ENCODE peak calls at places on chromosomes 6 and 20, in eight cellular contexts. D is mammary epithelial cell; L is GM20000; K is activated CD8-positive, alpha-beta T cell treated with anti-CD3 and anti-CD28 coated beads for 36 hours; X is sigmoid colon; O is astrocyte of the spinal cord; W is heart left ventricle; I is HFFc6. C is an unnamed sample.

GRCh38 chr6:20038805-20039204 is 173.5 kb downstream of the MBOAT1 start:
- DNase-seq in O (no peak), I (no peak), L (no peak), D (peak), W (no peak), K (no peak), X (no peak), C (no peak)

GRCh38 chr6:134177753-134178229 is 125.4 kb upstream of the SLC2A12 start:
- DNase-seq in W (no peak), K (peak), X (no peak), L (no peak), O (no peak), D (peak), I (peak), C (no peak)

GRCh38 chr6:73722318-73723060 is 26.5 kb downstream of the CD109 start:
- DNase-seq in O (peak), I (peak), D (peak), K (peak), L (peak), W (no peak), X (no peak), C (no peak)

GRCh38 chr20:23103284-23104018 is 17.3 kb upstream of the CD93 start:
- DNase-seq in O (peak), D (no peak), X (no peak), L (no peak), K (no peak), W (no peak), I (no peak), C (no peak)

GRCh38 chr6:47238456-47238995 is 71.2 kb downstream of the TNFRSF21 start:
- DNase-seq in W (no peak), L (no peak), O (no peak), I (no peak), K (no peak), D (no peak), X (no peak), C (no peak)

GRCh38 chr6:161884782-161885181 is 610.9 kb upstream of the AGPAT4 start:
- DNase-seq in I (no peak), W (no peak), K (no peak), X (no peak), O (no peak), L (no peak), D (no peak), C (no peak)

GRCh38 chr6:161301338-161301737 is 27.5 kb upstream of the AGPAT4 start:
- DNase-seq in I (peak), X (no peak), K (no peak), W (no peak), O (peak), D (peak), L (no peak), C (no peak)

GRCh38 chr20:8389381-8390368 is 257.6 kb downstream of the PLCB1 start:
- DNase-seq in W (no peak), L (peak), X (no peak), K (no peak), I (peak), D (peak), O (peak), C (no peak)

GRCh38 chr20:17961600-17961965 is 7.0 kb downstream of the SNX5 start:
- DNase-seq in X (no peak), I (peak), D (no peak), L (no peak), W (no peak), K (no peak), O (peak), C (no peak)

GRCh38 chr20:62320581-62321354 is 18.0 kb downstream of the ADRM1 start:
- DNase-seq in W (no peak), K (peak), I (no peak), O (no peak), L (no peak), X (no peak), D (no peak), C (no peak)

GRCh38 chr6:166754218-166755030 is 127.4 kb upstream of the RPS6KA2 start:
- DNase-seq in K (no peak), D (no peak), I (no peak), W (no peak), O (no peak), L (no peak), X (no peak), C (no peak)
- TF ChIP-seq CTCF in K (no peak), D (no peak), I (no peak), W (no peak), O (no peak), L (no peak), X (no peak), C (no peak)

GRCh38 chr20:4229415-4229814 is 214.1 kb upstream of the RNF24 start:
- DNase-seq in I (no peak), X (no peak), L (no peak), O (no peak), K (no peak), D (no peak), W (no peak), C (no peak)

GRCh38 chr20:4225778-4226177 is 210.4 kb upstream of the RNF24 start:
- DNase-seq in L (no peak), K (no peak), D (peak), O (peak), I (peak), W (no peak), X (no peak), C (no peak)

GRCh38 chr20:4226330-4227084 is 211.1 kb upstream of the RNF24 start:
- DNase-seq in L (no peak), O (no peak), W (no peak), D (no peak), K (no peak), X (no peak), I (no peak), C (no peak)

GRCh38 chr20:4230185-4230584 is 214.8 kb upstream of the RNF24 start:
- DNase-seq in D (no peak), X (no peak), K (no peak), I (no peak), L (no peak), W (no peak), O (no peak), C (no peak)

GRCh38 chr20:4227085-4227821 is 211.9 kb upstream of the RNF24 start:
- DNase-seq in K (peak), L (no peak), X (no peak), O (peak), I (peak), D (peak), W (no peak), C (no peak)
- TF ChIP-seq CTCF in K (no peak), L (peak), X (no peak), O (peak), I (peak), D (peak), W (peak), C (no peak)

GRCh38 chr20:14434379-14435136 is 97.1 kb upstream of the FLRT3 start:
- DNase-seq in K (no peak), D (peak), O (no peak), X (no peak), W (no peak), L (no peak), I (no peak), C (no peak)

GRCh38 chr20:14431568-14431967 is 94.2 kb upstream of the FLRT3 start:
- DNase-seq in I (no peak), K (no peak), L (no peak), O (no peak), X (no peak), D (no peak), W (no peak), C (no peak)

DNA sequence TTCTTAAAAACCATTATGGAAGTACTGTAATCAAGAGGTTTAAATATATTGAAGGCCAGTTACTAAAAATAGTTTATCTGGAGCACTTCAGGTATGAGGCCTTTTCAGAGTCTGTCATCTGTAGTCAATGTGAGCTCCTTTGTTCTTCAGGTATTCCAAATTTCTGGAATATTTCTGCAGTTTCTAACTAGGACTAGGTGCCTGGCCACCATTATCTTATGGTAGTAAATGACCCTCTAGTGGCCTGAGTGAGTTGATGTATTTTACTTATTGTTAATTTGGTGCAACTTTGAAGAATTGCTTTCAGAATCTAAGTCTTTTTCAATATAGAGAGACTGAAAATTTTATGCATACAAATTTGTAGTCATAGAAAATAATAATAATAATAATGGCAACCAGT is 95.2 kb upstream of the FLRT3 start:
- DNase-seq in X (no peak), K (no peak), D (no peak), I (no peak), W (no peak), O (no peak), L (no peak), C (no peak)
- TF ChIP-seq CTCF in X (no peak), K (no peak), D (no peak), I (no peak), W (no peak), O (no peak), L (no peak), C (no peak)

DNA sequence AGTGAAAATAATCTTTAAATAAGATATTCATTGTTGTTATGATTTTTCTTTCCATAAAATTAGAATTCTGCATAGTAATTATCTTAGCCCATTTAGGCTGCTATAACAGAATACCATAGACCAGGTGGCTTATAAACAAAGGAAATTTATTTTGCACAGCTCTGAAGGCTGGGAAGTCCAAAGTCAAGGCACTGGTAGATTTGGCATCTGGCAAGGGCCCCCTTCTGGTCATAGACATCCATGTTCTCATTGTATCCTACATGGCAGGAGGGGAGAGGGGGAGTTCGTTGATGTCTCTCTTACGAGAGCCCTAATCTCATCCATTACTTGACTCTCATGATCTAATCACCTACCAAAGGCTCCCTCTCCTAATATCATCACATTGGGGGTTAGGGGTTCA is 175.0 kb upstream of the CCN2 start:
- DNase-seq in O (no peak), W (no peak), I (no peak), D (no peak), L (no peak), X (no peak), K (no peak), C (no peak)
- TF ChIP-seq CTCF in O (no peak), W (no peak), I (peak), D (no peak), L (no peak), X (no peak), K (no peak), C (no peak)

C was measured in endothelial cell.